ENCODE peak calls at places on chromosomes 11 and 22, in nine cellular contexts. One of them, this sample, is unnamed.

GRCh38 chr11:94314064-94314463 is 9.7 kb downstream of the IZUMO1R start:
- DNase-seq in NCI-H446 treated with DMSO at 0.1 percent for 48 hours: no peak
- DNase-seq in fibroblast of pulmonary artery: no peak
- DNase-seq in activated CD4-positive, alpha-beta memory T cell treated with anti-CD3 and anti-CD28 coated beads, Interleukin-2, amount 10 ng/mL, durations not matched to agents 7 days and 5 days: no peak
- DNase-seq in fibroblast of mammary gland: no peak
- DNase-seq in stimulated activated CD4-positive, alpha-beta T cell treated with anti-CD3 and anti-CD28 coated beads, Interleukin-1b, Interleukin-23, amount 100 ng/mL, for 24 hours: no peak
- DNase-seq in DND-41: no peak
- DNase-seq in H7: no peak
- DNase-seq in left ventricle myocardium inferior: no peak
- DNase-seq in this sample: no peak

GRCh38 chr11:47867821-47868220 is 19.7 kb upstream of the NUP160 start:
- DNase-seq in NCI-H446 treated with DMSO at 0.1 percent for 48 hours: no peak
- DNase-seq in fibroblast of pulmonary artery: no peak
- DNase-seq in activated CD4-positive, alpha-beta memory T cell treated with anti-CD3 and anti-CD28 coated beads, Interleukin-2, amount 10 ng/mL, durations not matched to agents 7 days and 5 days: no peak
- DNase-seq in fibroblast of mammary gland: no peak
- DNase-seq in stimulated activated CD4-positive, alpha-beta T cell treated with anti-CD3 and anti-CD28 coated beads, Interleukin-1b, Interleukin-23, amount 100 ng/mL, for 24 hours: no peak
- DNase-seq in DND-41: no peak
- DNase-seq in H7: no peak
- DNase-seq in left ventricle myocardium inferior: no peak
- DNase-seq in this sample: no peak

GRCh38 chr11:69292221-69292648 is 1.7 kb upstream of the MYEOV start:
- DNase-seq in NCI-H446 treated with DMSO at 0.1 percent for 48 hours: no peak
- DNase-seq in fibroblast of pulmonary artery: peak; percentile 44
- DNase-seq in activated CD4-positive, alpha-beta memory T cell treated with anti-CD3 and anti-CD28 coated beads, Interleukin-2, amount 10 ng/mL, durations not matched to agents 7 days and 5 days: peak; percentile 61
- DNase-seq in fibroblast of mammary gland: peak; percentile 33
- DNase-seq in stimulated activated CD4-positive, alpha-beta T cell treated with anti-CD3 and anti-CD28 coated beads, Interleukin-1b, Interleukin-23, amount 100 ng/mL, for 24 hours: peak; percentile 32
- DNase-seq in DND-41: peak; percentile 35
- DNase-seq in H7: peak; percentile 89
- DNase-seq in left ventricle myocardium inferior: no peak
- DNase-seq in this sample: peak; percentile 71

GRCh38 chr11:134655189-134655937 is 243.3 kb upstream of the B3GAT1 start:
- DNase-seq in NCI-H446 treated with DMSO at 0.1 percent for 48 hours: no peak
- DNase-seq in fibroblast of pulmonary artery: no peak
- DNase-seq in activated CD4-positive, alpha-beta memory T cell treated with anti-CD3 and anti-CD28 coated beads, Interleukin-2, amount 10 ng/mL, durations not matched to agents 7 days and 5 days: peak; percentile 14
- DNase-seq in fibroblast of mammary gland: no peak
- DNase-seq in stimulated activated CD4-positive, alpha-beta T cell treated with anti-CD3 and anti-CD28 coated beads, Interleukin-1b, Interleukin-23, amount 100 ng/mL, for 24 hours: no peak
- DNase-seq in DND-41: peak; percentile 78
- DNase-seq in H7: no peak
- DNase-seq in left ventricle myocardium inferior: no peak
- DNase-seq in this sample: peak; percentile 26

GRCh38 chr22:39234157-39234793 is 10.5 kb downstream of the PDGFB start:
- DNase-seq in NCI-H446 treated with DMSO at 0.1 percent for 48 hours: no peak
- DNase-seq in fibroblast of pulmonary artery: peak; percentile 79
- DNase-seq in activated CD4-positive, alpha-beta memory T cell treated with anti-CD3 and anti-CD28 coated beads, Interleukin-2, amount 10 ng/mL, durations not matched to agents 7 days and 5 days: no peak
- DNase-seq in fibroblast of mammary gland: no peak
- DNase-seq in stimulated activated CD4-positive, alpha-beta T cell treated with anti-CD3 and anti-CD28 coated beads, Interleukin-1b, Interleukin-23, amount 100 ng/mL, for 24 hours: no peak
- DNase-seq in DND-41: no peak
- DNase-seq in H7: peak; percentile 91
- DNase-seq in left ventricle myocardium inferior: peak; percentile 74
- DNase-seq in this sample: no peak

GRCh38 chr11:67111261-67111660 is 7.8 kb upstream of the KDM2A start:
- DNase-seq in NCI-H446 treated with DMSO at 0.1 percent for 48 hours: peak; percentile 26
- DNase-seq in fibroblast of pulmonary artery: no peak
- DNase-seq in activated CD4-positive, alpha-beta memory T cell treated with anti-CD3 and anti-CD28 coated beads, Interleukin-2, amount 10 ng/mL, durations not matched to agents 7 days and 5 days: no peak
- DNase-seq in fibroblast of mammary gland: peak; percentile 24
- DNase-seq in stimulated activated CD4-positive, alpha-beta T cell treated with anti-CD3 and anti-CD28 coated beads, Interleukin-1b, Interleukin-23, amount 100 ng/mL, for 24 hours: no peak
- DNase-seq in DND-41: no peak
- DNase-seq in H7: no peak
- DNase-seq in left ventricle myocardium inferior: no peak
- DNase-seq in this sample: no peak

GRCh38 chr22:19607198-19608113 is 83.2 kb upstream of the CLDN5 start:
- DNase-seq in NCI-H446 treated with DMSO at 0.1 percent for 48 hours: no peak
- DNase-seq in fibroblast of pulmonary artery: peak; percentile 10
- DNase-seq in activated CD4-positive, alpha-beta memory T cell treated with anti-CD3 and anti-CD28 coated beads, Interleukin-2, amount 10 ng/mL, durations not matched to agents 7 days and 5 days: peak; percentile 22
- DNase-seq in fibroblast of mammary gland: no peak
- DNase-seq in stimulated activated CD4-positive, alpha-beta T cell treated with anti-CD3 and anti-CD28 coated beads, Interleukin-1b, Interleukin-23, amount 100 ng/mL, for 24 hours: peak; percentile 47
- DNase-seq in DND-41: peak; percentile 33
- DNase-seq in H7: peak; percentile 80
- DNase-seq in left ventricle myocardium inferior: no peak
- DNase-seq in this sample: peak; percentile 58

GRCh38 chr11:121033635-121034034 is 9.7 kb downstream of the TBCEL start:
- DNase-seq in NCI-H446 treated with DMSO at 0.1 percent for 48 hours: no peak
- DNase-seq in fibroblast of pulmonary artery: no peak
- DNase-seq in activated CD4-positive, alpha-beta memory T cell treated with anti-CD3 and anti-CD28 coated beads, Interleukin-2, amount 10 ng/mL, durations not matched to agents 7 days and 5 days: no peak
- DNase-seq in fibroblast of mammary gland: no peak
- DNase-seq in stimulated activated CD4-positive, alpha-beta T cell treated with anti-CD3 and anti-CD28 coated beads, Interleukin-1b, Interleukin-23, amount 100 ng/mL, for 24 hours: no peak
- DNase-seq in DND-41: no peak
- DNase-seq in H7: no peak
- DNase-seq in left ventricle myocardium inferior: no peak
- DNase-seq in this sample: no peak

GRCh38 chr11:17694711-17695110 is 24.7 kb upstream of the MYOD1 start:
- DNase-seq in NCI-H446 treated with DMSO at 0.1 percent for 48 hours: no peak
- DNase-seq in fibroblast of pulmonary artery: no peak
- DNase-seq in activated CD4-positive, alpha-beta memory T cell treated with anti-CD3 and anti-CD28 coated beads, Interleukin-2, amount 10 ng/mL, durations not matched to agents 7 days and 5 days: no peak
- DNase-seq in fibroblast of mammary gland: no peak
- DNase-seq in stimulated activated CD4-positive, alpha-beta T cell treated with anti-CD3 and anti-CD28 coated beads, Interleukin-1b, Interleukin-23, amount 100 ng/mL, for 24 hours: no peak
- DNase-seq in DND-41: no peak
- DNase-seq in H7: peak; percentile 31
- DNase-seq in left ventricle myocardium inferior: no peak
- DNase-seq in this sample: no peak

GRCh38 chr22:33180371-33180770 is 122.2 kb upstream of the SYN3 start:
- DNase-seq in NCI-H446 treated with DMSO at 0.1 percent for 48 hours: no peak
- DNase-seq in fibroblast of pulmonary artery: no peak
- DNase-seq in activated CD4-positive, alpha-beta memory T cell treated with anti-CD3 and anti-CD28 coated beads, Interleukin-2, amount 10 ng/mL, durations not matched to agents 7 days and 5 days: no peak
- DNase-seq in fibroblast of mammary gland: peak; percentile 16
- DNase-seq in stimulated activated CD4-positive, alpha-beta T cell treated with anti-CD3 and anti-CD28 coated beads, Interleukin-1b, Interleukin-23, amount 100 ng/mL, for 24 hours: no peak
- DNase-seq in DND-41: no peak
- DNase-seq in H7: no peak
- DNase-seq in left ventricle myocardium inferior: no peak
- DNase-seq in this sample: no peak

GRCh38 chr11:3340025-3340424 is 38.9 kb downstream of the ZNF195 start:
- DNase-seq in NCI-H446 treated with DMSO at 0.1 percent for 48 hours: no peak
- DNase-seq in fibroblast of pulmonary artery: peak; percentile 66
- DNase-seq in activated CD4-positive, alpha-beta memory T cell treated with anti-CD3 and anti-CD28 coated beads, Interleukin-2, amount 10 ng/mL, durations not matched to agents 7 days and 5 days: no peak
- DNase-seq in fibroblast of mammary gland: peak; percentile 77
- DNase-seq in stimulated activated CD4-positive, alpha-beta T cell treated with anti-CD3 and anti-CD28 coated beads, Interleukin-1b, Interleukin-23, amount 100 ng/mL, for 24 hours: no peak
- DNase-seq in DND-41: no peak
- DNase-seq in H7: no peak
- DNase-seq in left ventricle myocardium inferior: no peak
- DNase-seq in this sample: no peak

GRCh38 chr11:132126973-132127900 is 756.8 kb downstream of the NTM start:
- DNase-seq in NCI-H446 treated with DMSO at 0.1 percent for 48 hours: no peak
- DNase-seq in fibroblast of pulmonary artery: peak; percentile 93
- DNase-seq in activated CD4-positive, alpha-beta memory T cell treated with anti-CD3 and anti-CD28 coated beads, Interleukin-2, amount 10 ng/mL, durations not matched to agents 7 days and 5 days: no peak
- DNase-seq in fibroblast of mammary gland: peak; percentile 90
- DNase-seq in stimulated activated CD4-positive, alpha-beta T cell treated with anti-CD3 and anti-CD28 coated beads, Interleukin-1b, Interleukin-23, amount 100 ng/mL, for 24 hours: no peak
- DNase-seq in DND-41: no peak
- DNase-seq in H7: peak; percentile 77
- DNase-seq in left ventricle myocardium inferior: peak; percentile 28
- DNase-seq in this sample: peak; percentile 37

GRCh38 chr11:17735823-17736772 is 1.5 kb downstream of the KCNC1 start:
- DNase-seq in NCI-H446 treated with DMSO at 0.1 percent for 48 hours: no peak
- DNase-seq in fibroblast of pulmonary artery: no peak
- DNase-seq in activated CD4-positive, alpha-beta memory T cell treated with anti-CD3 and anti-CD28 coated beads, Interleukin-2, amount 10 ng/mL, durations not matched to agents 7 days and 5 days: no peak
- DNase-seq in fibroblast of mammary gland: no peak
- DNase-seq in stimulated activated CD4-positive, alpha-beta T cell treated with anti-CD3 and anti-CD28 coated beads, Interleukin-1b, Interleukin-23, amount 100 ng/mL, for 24 hours: no peak
- DNase-seq in DND-41: no peak
- DNase-seq in H7: peak; percentile 90
- DNase-seq in left ventricle myocardium inferior: no peak
- DNase-seq in this sample: peak; percentile 52

GRCh38 chr22:28874816-28875320 is 8.5 kb upstream of the ZNRF3 start:
- DNase-seq in NCI-H446 treated with DMSO at 0.1 percent for 48 hours: no peak
- DNase-seq in fibroblast of pulmonary artery: no peak
- DNase-seq in activated CD4-positive, alpha-beta memory T cell treated with anti-CD3 and anti-CD28 coated beads, Interleukin-2, amount 10 ng/mL, durations not matched to agents 7 days and 5 days: no peak
- DNase-seq in fibroblast of mammary gland: no peak
- DNase-seq in stimulated activated CD4-positive, alpha-beta T cell treated with anti-CD3 and anti-CD28 coated beads, Interleukin-1b, Interleukin-23, amount 100 ng/mL, for 24 hours: no peak
- DNase-seq in DND-41: no peak
- DNase-seq in H7: no peak
- DNase-seq in left ventricle myocardium inferior: no peak
- DNase-seq in this sample: no peak

GRCh38 chr11:131218542-131218941 is 151.9 kb upstream of the NTM start:
- DNase-seq in NCI-H446 treated with DMSO at 0.1 percent for 48 hours: no peak
- DNase-seq in fibroblast of pulmonary artery: no peak
- DNase-seq in activated CD4-positive, alpha-beta memory T cell treated with anti-CD3 and anti-CD28 coated beads, Interleukin-2, amount 10 ng/mL, durations not matched to agents 7 days and 5 days: no peak
- DNase-seq in fibroblast of mammary gland: no peak
- DNase-seq in stimulated activated CD4-positive, alpha-beta T cell treated with anti-CD3 and anti-CD28 coated beads, Interleukin-1b, Interleukin-23, amount 100 ng/mL, for 24 hours: no peak
- DNase-seq in DND-41: no peak
- DNase-seq in H7: no peak
- DNase-seq in left ventricle myocardium inferior: no peak
- DNase-seq in this sample: no peak

GRCh38 chr22:24994070-24994763 is 41.7 kb downstream of the KIAA1671 start:
- DNase-seq in NCI-H446 treated with DMSO at 0.1 percent for 48 hours: no peak
- DNase-seq in fibroblast of pulmonary artery: no peak
- DNase-seq in activated CD4-positive, alpha-beta memory T cell treated with anti-CD3 and anti-CD28 coated beads, Interleukin-2, amount 10 ng/mL, durations not matched to agents 7 days and 5 days: peak; percentile 82
- DNase-seq in fibroblast of mammary gland: peak; percentile 20
- DNase-seq in stimulated activated CD4-positive, alpha-beta T cell treated with anti-CD3 and anti-CD28 coated beads, Interleukin-1b, Interleukin-23, amount 100 ng/mL, for 24 hours: peak; percentile 23
- DNase-seq in DND-41: no peak
- DNase-seq in H7: peak; percentile 68
- DNase-seq in left ventricle myocardium inferior: no peak
- DNase-seq in this sample: peak; percentile 79

GRCh38 chr11:34570584-34570983 is 50.3 kb upstream of the EHF start:
- DNase-seq in NCI-H446 treated with DMSO at 0.1 percent for 48 hours: no peak
- DNase-seq in fibroblast of pulmonary artery: no peak
- DNase-seq in activated CD4-positive, alpha-beta memory T cell treated with anti-CD3 and anti-CD28 coated beads, Interleukin-2, amount 10 ng/mL, durations not matched to agents 7 days and 5 days: peak; percentile 18
- DNase-seq in fibroblast of mammary gland: peak; percentile 47
- DNase-seq in stimulated activated CD4-positive, alpha-beta T cell treated with anti-CD3 and anti-CD28 coated beads, Interleukin-1b, Interleukin-23, amount 100 ng/mL, for 24 hours: peak; percentile 8
- DNase-seq in DND-41: peak; percentile 30
- DNase-seq in H7: no peak
- DNase-seq in left ventricle myocardium inferior: no peak
- DNase-seq in this sample: no peak

GRCh38 chr11:115415939-115416338 is 88.3 kb downstream of the CADM1 start:
- DNase-seq in NCI-H446 treated with DMSO at 0.1 percent for 48 hours: no peak
- DNase-seq in fibroblast of pulmonary artery: no peak
- DNase-seq in activated CD4-positive, alpha-beta memory T cell treated with anti-CD3 and anti-CD28 coated beads, Interleukin-2, amount 10 ng/mL, durations not matched to agents 7 days and 5 days: no peak
- DNase-seq in fibroblast of mammary gland: no peak
- DNase-seq in stimulated activated CD4-positive, alpha-beta T cell treated with anti-CD3 and anti-CD28 coated beads, Interleukin-1b, Interleukin-23, amount 100 ng/mL, for 24 hours: no peak
- DNase-seq in DND-41: no peak
- DNase-seq in H7: no peak
- DNase-seq in left ventricle myocardium inferior: no peak
- DNase-seq in this sample: no peak

GRCh38 chr22:49012695-49013094 is 815.0 kb downstream of the BRD1 start:
- DNase-seq in NCI-H446 treated with DMSO at 0.1 percent for 48 hours: no peak
- DNase-seq in fibroblast of pulmonary artery: no peak
- DNase-seq in activated CD4-positive, alpha-beta memory T cell treated with anti-CD3 and anti-CD28 coated beads, Interleukin-2, amount 10 ng/mL, durations not matched to agents 7 days and 5 days: no peak
- DNase-seq in fibroblast of mammary gland: no peak
- DNase-seq in stimulated activated CD4-positive, alpha-beta T cell treated with anti-CD3 and anti-CD28 coated beads, Interleukin-1b, Interleukin-23, amount 100 ng/mL, for 24 hours: no peak
- DNase-seq in DND-41: no peak
- DNase-seq in H7: peak; percentile 16
- DNase-seq in left ventricle myocardium inferior: no peak
- DNase-seq in this sample: no peak

GRCh38 chr11:43833657-43834073 is 47.0 kb upstream of the ALKBH3 start:
- DNase-seq in NCI-H446 treated with DMSO at 0.1 percent for 48 hours: no peak
- DNase-seq in fibroblast of pulmonary artery: peak; percentile 82
- DNase-seq in activated CD4-positive, alpha-beta memory T cell treated with anti-CD3 and anti-CD28 coated beads, Interleukin-2, amount 10 ng/mL, durations not matched to agents 7 days and 5 days: no peak
- DNase-seq in fibroblast of mammary gland: peak; percentile 37
- DNase-seq in stimulated activated CD4-positive, alpha-beta T cell treated with anti-CD3 and anti-CD28 coated beads, Interleukin-1b, Interleukin-23, amount 100 ng/mL, for 24 hours: no peak
- DNase-seq in DND-41: no peak
- DNase-seq in H7: no peak
- DNase-seq in left ventricle myocardium inferior: no peak
- DNase-seq in this sample: no peak

GRCh38 chr11:2418961-2419360 is 18.4 kb downstream of the TSSC4 start:
- DNase-seq in NCI-H446 treated with DMSO at 0.1 percent for 48 hours: no peak
- DNase-seq in fibroblast of pulmonary artery: no peak
- DNase-seq in activated CD4-positive, alpha-beta memory T cell treated with anti-CD3 and anti-CD28 coated beads, Interleukin-2, amount 10 ng/mL, durations not matched to agents 7 days and 5 days: no peak
- DNase-seq in fibroblast of mammary gland: no peak
- DNase-seq in stimulated activated CD4-positive, alpha-beta T cell treated with anti-CD3 and anti-CD28 coated beads, Interleukin-1b, Interleukin-23, amount 100 ng/mL, for 24 hours: no peak
- DNase-seq in DND-41: no peak
- DNase-seq in H7: no peak
- DNase-seq in left ventricle myocardium inferior: no peak
- DNase-seq in this sample: no peak

GRCh38 chr11:131418214-131418613 is 47.8 kb downstream of the NTM start:
- DNase-seq in NCI-H446 treated with DMSO at 0.1 percent for 48 hours: no peak
- DNase-seq in fibroblast of pulmonary artery: no peak
- DNase-seq in activated CD4-positive, alpha-beta memory T cell treated with anti-CD3 and anti-CD28 coated beads, Interleukin-2, amount 10 ng/mL, durations not matched to agents 7 days and 5 days: no peak
- DNase-seq in fibroblast of mammary gland: no peak
- DNase-seq in stimulated activated CD4-positive, alpha-beta T cell treated with anti-CD3 and anti-CD28 coated beads, Interleukin-1b, Interleukin-23, amount 100 ng/mL, for 24 hours: no peak
- DNase-seq in DND-41: no peak
- DNase-seq in H7: peak; percentile 25
- DNase-seq in left ventricle myocardium inferior: no peak
- DNase-seq in this sample: no peak

GRCh38 chr22:19062139-19062789 is 59.9 kb downstream of the DGCR2 start:
- DNase-seq in NCI-H446 treated with DMSO at 0.1 percent for 48 hours: no peak
- DNase-seq in fibroblast of pulmonary artery: no peak
- DNase-seq in activated CD4-positive, alpha-beta memory T cell treated with anti-CD3 and anti-CD28 coated beads, Interleukin-2, amount 10 ng/mL, durations not matched to agents 7 days and 5 days: no peak
- DNase-seq in fibroblast of mammary gland: no peak
- DNase-seq in stimulated activated CD4-positive, alpha-beta T cell treated with anti-CD3 and anti-CD28 coated beads, Interleukin-1b, Interleukin-23, amount 100 ng/mL, for 24 hours: no peak
- DNase-seq in DND-41: no peak
- DNase-seq in H7: peak; percentile 23
- DNase-seq in left ventricle myocardium inferior: no peak
- DNase-seq in this sample: no peak

GRCh38 chr11:19447150-19447566 is 206.4 kb upstream of the E2F8 start:
- DNase-seq in NCI-H446 treated with DMSO at 0.1 percent for 48 hours: no peak
- DNase-seq in fibroblast of pulmonary artery: peak; percentile 25
- DNase-seq in activated CD4-positive, alpha-beta memory T cell treated with anti-CD3 and anti-CD28 coated beads, Interleukin-2, amount 10 ng/mL, durations not matched to agents 7 days and 5 days: no peak
- DNase-seq in fibroblast of mammary gland: peak; percentile 76
- DNase-seq in stimulated activated CD4-positive, alpha-beta T cell treated with anti-CD3 and anti-CD28 coated beads, Interleukin-1b, Interleukin-23, amount 100 ng/mL, for 24 hours: no peak
- DNase-seq in DND-41: peak; percentile 5
- DNase-seq in H7: no peak
- DNase-seq in left ventricle myocardium inferior: no peak
- DNase-seq in this sample: no peak

GRCh38 chr11:93585758-93586157 is 42.6 kb upstream of the SMCO4 start:
- DNase-seq in NCI-H446 treated with DMSO at 0.1 percent for 48 hours: no peak
- DNase-seq in fibroblast of pulmonary artery: peak; percentile 66
- DNase-seq in activated CD4-positive, alpha-beta memory T cell treated with anti-CD3 and anti-CD28 coated beads, Interleukin-2, amount 10 ng/mL, durations not matched to agents 7 days and 5 days: no peak
- DNase-seq in fibroblast of mammary gland: peak; percentile 66
- DNase-seq in stimulated activated CD4-positive, alpha-beta T cell treated with anti-CD3 and anti-CD28 coated beads, Interleukin-1b, Interleukin-23, amount 100 ng/mL, for 24 hours: no peak
- DNase-seq in DND-41: no peak
- DNase-seq in H7: no peak
- DNase-seq in left ventricle myocardium inferior: no peak
- DNase-seq in this sample: no peak